ENCODE peak calls at places on chromosomes 5 and 9, in seven cellular contexts. T, Z, M, A, L, N and K are unnamed samples.

GRCh38 chr5:176995896-176996767 is 10.4 kb downstream of the UIMC1 start:
- DNase-seq in T (no peak), Z (peak; percentile 61), M (peak; percentile 46), A (no peak), L (no peak), N (peak; percentile 91), K (no peak)

GRCh38 chr5:27242258-27242626 is 203.9 kb upstream of the CDH9 start:
- DNase-seq in T (no peak), Z (no peak), M (no peak), A (no peak), L (no peak), N (no peak), K (no peak)

GRCh38 chr5:158701406-158702177 is 398.1 kb downstream of the EBF1 start:
- DNase-seq in T (no peak), Z (peak; percentile 85), M (no peak), A (no peak), L (no peak), N (peak; percentile 79), K (no peak)

GRCh38 chr5:97141539-97141938 is 872 bp downstream of the LIX1 start:
- DNase-seq in T (no peak), Z (no peak), M (no peak), A (no peak), L (no peak), N (no peak), K (no peak)

GRCh38 chr9:22529426-22530199 is 83.0 kb downstream of the DMRTA1 start:
- DNase-seq in T (no peak), Z (no peak), M (no peak), A (no peak), L (no peak), N (no peak), K (no peak)

GRCh38 chr5:171678631-171679030 is 107.0 kb upstream of the SMIM23 start:
- DNase-seq in T (no peak), Z (no peak), M (no peak), A (no peak), L (peak; percentile 2), N (no peak), K (no peak)

GRCh38 chr9:13718539-13718938 is 439.0 kb upstream of the MPDZ start:
- DNase-seq in T (no peak), Z (no peak), M (no peak), A (no peak), L (no peak), N (peak; percentile 81), K (no peak)

GRCh38 chr5:132408456-132408855 is 38.9 kb downstream of the SLC22A5 start:
- DNase-seq in T (no peak), Z (no peak), M (no peak), A (no peak), L (no peak), N (no peak), K (no peak)

GRCh38 chr9:32939576-32939975 is 61.9 kb downstream of the APTX start:
- DNase-seq in T (no peak), Z (no peak), M (no peak), A (no peak), L (no peak), N (no peak), K (no peak)

GRCh38 chr9:114030364-114030763 is 47.7 kb downstream of the AMBP start:
- DNase-seq in T (no peak), Z (no peak), M (no peak), A (no peak), L (peak; percentile 38), N (no peak), K (no peak)

GRCh38 chr9:95923794-95924193 is 48.3 kb downstream of the ERCC6L2 start:
- DNase-seq in T (peak; percentile 24), Z (no peak), M (no peak), A (no peak), L (no peak), N (no peak), K (no peak)

GRCh38 chr5:180070726-180071417 is 687 bp downstream of the RNF130 start:
- DNase-seq in T (peak; percentile 56), Z (peak; percentile 41), M (no peak), A (peak; percentile 58), L (peak; percentile 79), N (peak; percentile 63), K (peak; percentile 66)

GRCh38 chr5:180071418-180072255 is at the start of gene RNF130:
- DNase-seq in T (peak; percentile 95), Z (peak; percentile 92), M (peak; percentile 45), A (peak; percentile 96), L (peak; percentile 96), N (peak; percentile 93), K (peak; percentile 98)

GRCh38 chr5:180067986-180068385 is 3.6 kb downstream of the RNF130 start:
- DNase-seq in T (no peak), Z (no peak), M (no peak), A (no peak), L (no peak), N (no peak), K (no peak)

GRCh38 chr5:180068519-180069090 is 3.0 kb downstream of the RNF130 start:
- DNase-seq in T (no peak), Z (no peak), M (no peak), A (no peak), L (no peak), N (no peak), K (no peak)

DNA sequence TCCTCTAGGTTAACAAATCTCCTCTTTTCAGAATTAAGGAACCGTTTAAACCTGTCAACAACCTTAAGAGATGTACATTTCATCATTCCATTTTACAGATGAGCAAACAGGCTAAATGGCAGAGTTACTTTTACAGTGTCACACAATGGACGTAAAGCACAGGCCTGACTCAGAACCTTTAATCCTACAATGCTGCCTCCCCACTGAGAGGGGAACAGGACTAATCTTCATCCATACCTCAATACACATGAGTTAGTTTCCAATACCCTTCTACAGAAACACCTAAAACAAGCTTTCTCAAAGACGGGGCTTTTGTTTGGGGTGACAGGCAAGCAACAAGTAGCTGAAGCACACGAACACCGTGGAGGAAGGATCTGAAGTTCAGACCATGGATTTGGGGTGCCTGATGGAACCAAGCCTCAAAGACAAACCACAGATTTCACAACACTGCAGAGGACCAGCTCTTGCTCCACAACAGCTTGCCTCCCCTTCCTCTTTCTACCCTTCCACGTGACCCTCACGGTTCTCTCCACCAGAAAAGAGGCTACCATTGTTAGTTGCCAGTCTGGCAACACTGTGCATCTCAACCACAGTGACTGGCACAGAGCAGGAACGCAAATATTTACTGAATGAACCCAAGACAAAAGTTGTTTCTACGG is 1.8 kb downstream of the RNF130 start:
- DNase-seq in T (no peak), Z (no peak), M (no peak), A (peak; percentile 62), L (peak; percentile 70), N (no peak), K (no peak)
- H3K4me3 ChIP-seq in T (peak overlapping the region; percentile 91), Z (peak overlapping the region; percentile 85), M (no peak overlapping the region), A (peak overlapping the region; percentile 91), L (peak overlapping the region; percentile 86), N (no peak overlapping the region), K (peak overlapping the region; percentile 93)

GRCh38 chr9:129172816-129173215 is 5.2 kb downstream of the IER5L start:
- DNase-seq in T (no peak), Z (no peak), M (no peak), A (no peak), L (no peak), N (no peak), K (no peak)

GRCh38 chr9:129174724-129175514 is 3.1 kb downstream of the IER5L start:
- DNase-seq in T (peak; percentile 72), Z (peak; percentile 94), M (peak; percentile 36), A (peak; percentile 79), L (peak; percentile 85), N (peak; percentile 91), K (peak; percentile 92)

GRCh38 chr9:129174102-129174723 is 3.8 kb downstream of the IER5L start:
- DNase-seq in T (peak; percentile 84), Z (peak; percentile 89), M (peak; percentile 84), A (peak; percentile 95), L (peak; percentile 95), N (peak; percentile 96), K (peak; percentile 94)

GRCh38 chr9:129171993-129172751 is 5.9 kb downstream of the IER5L start:
- DNase-seq in T (no peak), Z (no peak), M (no peak), A (no peak), L (no peak), N (no peak), K (no peak)

DNA sequence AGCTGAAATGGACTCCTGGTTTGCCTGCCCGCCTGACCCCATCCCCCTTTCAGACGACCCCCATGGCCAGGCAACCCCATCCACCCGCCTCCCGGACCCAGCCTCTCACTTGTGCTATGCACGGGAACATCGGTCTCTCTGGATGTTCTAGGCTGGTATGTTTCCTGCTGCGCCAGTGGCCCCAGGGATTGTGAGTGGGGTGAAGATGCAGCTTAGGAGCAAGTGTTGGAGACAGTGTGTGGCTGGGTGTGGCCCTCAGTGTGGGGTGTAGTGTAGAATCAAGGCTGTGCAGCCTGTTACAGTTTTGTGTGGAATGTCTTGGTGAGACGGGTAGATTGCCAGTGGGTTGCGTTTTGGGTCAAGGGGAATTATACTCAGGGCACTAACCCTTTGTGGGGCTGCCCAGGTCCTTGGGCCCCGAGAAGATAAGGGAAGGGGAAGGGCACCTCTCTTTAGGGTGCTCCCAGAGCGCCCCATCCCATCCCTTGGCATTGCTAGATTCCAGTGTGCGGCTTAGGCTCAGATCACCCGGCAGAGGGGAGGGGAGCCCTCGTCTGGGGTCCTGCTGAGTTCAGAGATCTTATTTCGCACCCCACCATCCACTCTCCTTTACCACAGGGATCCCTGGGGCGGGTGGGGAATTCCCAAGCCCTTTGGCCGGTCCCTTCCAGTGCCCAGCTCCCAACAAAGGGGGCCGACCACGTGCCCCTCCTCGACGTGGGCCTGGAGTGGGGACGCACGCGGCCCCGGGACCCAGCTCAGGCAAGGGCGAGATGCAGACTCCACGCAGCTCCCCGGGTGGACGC is 4.6 kb downstream of the IER5L start:
- DNase-seq in T (no peak), Z (no peak), M (no peak), A (no peak), L (no peak), N (no peak), K (peak; percentile 78)
- H3K4me3 ChIP-seq in T (peak overlapping the region; percentile 84), Z (peak overlapping the region; percentile 86), M (no peak overlapping the region), A (peak overlapping the region; percentile 96), L (peak overlapping the region; percentile 90), N (peak overlapping the region; percentile 8), K (peak overlapping the region; percentile 71)

GRCh38 chr9:129497064-129497836 is 123.7 kb downstream of the C9orf50 start:
- DNase-seq in T (peak; percentile 89), Z (no peak), M (no peak), A (no peak), L (no peak), N (peak; percentile 39), K (peak; percentile 94)
- H3K4me3 ChIP-seq in T (peak overlapping the region; percentile 87), Z (peak overlapping the region; percentile 85), M (no peak overlapping the region), A (peak overlapping the region; percentile 62), L (peak overlapping the region; percentile 78), N (peak overlapping the region; percentile 57), K (peak overlapping the region; percentile 58)

GRCh38 chr5:142522983-142523382 is 162.9 kb downstream of the FGF1 start:
- DNase-seq in T (no peak), Z (no peak), M (no peak), A (no peak), L (no peak), N (no peak), K (no peak)

GRCh38 chr5:142529626-142530278 is 156.1 kb downstream of the FGF1 start:
- DNase-seq in T (no peak), Z (peak; percentile 75), M (no peak), A (no peak), L (no peak), N (peak; percentile 92), K (no peak)

GRCh38 chr5:142530904-142531303 is 155.0 kb downstream of the FGF1 start:
- DNase-seq in T (no peak), Z (no peak), M (no peak), A (no peak), L (no peak), N (no peak), K (no peak)

GRCh38 chr5:142527664-142528295 is 158.1 kb downstream of the FGF1 start:
- DNase-seq in T (no peak), Z (no peak), M (no peak), A (no peak), L (no peak), N (no peak), K (no peak)

GRCh38 chr5:142527234-142527633 is 158.7 kb downstream of the FGF1 start:
- DNase-seq in T (no peak), Z (no peak), M (no peak), A (no peak), L (no peak), N (no peak), K (no peak)
- H3K4me3 ChIP-seq in T (no peak overlapping the region), Z (no peak overlapping the region), M (no peak overlapping the region), A (no peak overlapping the region), L (no peak overlapping the region), N (no peak overlapping the region), K (no peak overlapping the region)